ENCODE peak calls at places on chromosomes 5 and 9, in five cellular contexts. V is mammary epithelial cell, R is IMR-90, O is NT2/D1, I is DND-41. Q is an unnamed sample.

GRCh38 chr5:131679911-131680310 is 44.9 kb upstream of the RAPGEF6 start:
- DNase-seq in V (peak; percentile 73), R (peak; percentile 75), O (no peak), I (no peak), Q (peak; percentile 91)

GRCh38 chr9:83432104-83432627 is 106.0 kb downstream of the FRMD3 start:
- DNase-seq in V (no peak), R (no peak), O (peak; percentile 61), I (no peak), Q (peak; percentile 49)

GRCh38 chr5:74612059-74612458 is 28.5 kb downstream of the ENC1 start:
- DNase-seq in V (no peak), R (no peak), O (no peak), I (no peak), Q (no peak)

GRCh38 chr5:113102121-113102531 is 125.5 kb downstream of the DCP2 start:
- DNase-seq in V (peak; percentile 16), R (peak; percentile 50), O (no peak), I (no peak), Q (no peak)

GRCh38 chr9:100020121-100020780 is 78.5 kb downstream of the ERP44 start:
- DNase-seq in V (no peak), R (peak; percentile 65), O (no peak), I (no peak), Q (peak; percentile 77)

GRCh38 chr5:16673241-16673998 is 56.6 kb upstream of the RETREG1 start:
- DNase-seq in V (no peak), R (no peak), O (no peak), I (peak; percentile 40), Q (no peak)

GRCh38 chr5:180207593-180207992 is 1.4 kb downstream of the RASGEF1C start:
- DNase-seq in V (no peak), R (no peak), O (no peak), I (no peak), Q (no peak)

GRCh38 chr5:79025054-79025465 is 40.0 kb upstream of the ARSB start:
- DNase-seq in V (peak; percentile 30), R (peak; percentile 72), O (peak; percentile 57), I (peak; percentile 62), Q (peak; percentile 32)

GRCh38 chr5:180111273-180111695 is 39.7 kb upstream of the RNF130 start:
- DNase-seq in V (no peak), R (no peak), O (no peak), I (no peak), Q (no peak)

GRCh38 chr5:140926211-140926902 is at the start of gene PCDHAC1:
- DNase-seq in V (peak; percentile 70), R (no peak), O (peak; percentile 86), I (no peak), Q (peak; percentile 5)

GRCh38 chr5:122967085-122967484 is 69.4 kb downstream of the PPIC start:
- DNase-seq in V (no peak), R (no peak), O (no peak), I (no peak), Q (no peak)

GRCh38 chr9:112198646-112199045 is 23.5 kb upstream of the SUSD1 start:
- DNase-seq in V (no peak), R (no peak), O (no peak), I (no peak), Q (no peak)

GRCh38 chr5:174793684-174794328 is 69.4 kb downstream of the MSX2 start:
- DNase-seq in V (peak; percentile 36), R (peak; percentile 43), O (peak; percentile 50), I (peak; percentile 7), Q (peak; percentile 22)

GRCh38 chr5:133460172-133460758 is 152.1 kb downstream of the FSTL4 start:
- DNase-seq in V (peak; percentile 20), R (no peak), O (no peak), I (peak; percentile 48), Q (no peak)

GRCh38 chr9:34457266-34458012 is 931 bp downstream of the FAM219A start:
- DNase-seq in V (peak; percentile 66), R (peak; percentile 77), O (peak; percentile 39), I (no peak), Q (peak; percentile 69)

GRCh38 chr9:74887041-74887980 is at the start of gene TRPM6:
- DNase-seq in V (peak; percentile 78), R (peak; percentile 56), O (peak; percentile 42), I (no peak), Q (peak; percentile 61)

GRCh38 chr5:135453613-135454012 is 1.5 kb upstream of the TIFAB start:
- DNase-seq in V (no peak), R (no peak), O (no peak), I (no peak), Q (no peak)

GRCh38 chr9:35406183-35406959 is 83.5 kb upstream of the RUSC2 start:
- DNase-seq in V (no peak), R (no peak), O (peak; percentile 56), I (no peak), Q (no peak)

GRCh38 chr5:31407921-31408714 is 123.8 kb downstream of the DROSHA start:
- DNase-seq in V (peak; percentile 47), R (peak; percentile 38), O (no peak), I (no peak), Q (peak; percentile 38)

GRCh38 chr5:156526081-156527017 is 199.4 kb downstream of the SGCD start:
- DNase-seq in V (no peak), R (peak; percentile 74), O (no peak), I (no peak), Q (no peak)

GRCh38 chr9:108469654-108470053 is 386.1 kb downstream of the ACTL7B start:
- DNase-seq in V (peak; percentile 63), R (peak; percentile 76), O (no peak), I (no peak), Q (peak; percentile 70)

GRCh38 chr9:2493106-2493505 is 128.5 kb upstream of the VLDLR start:
- DNase-seq in V (no peak), R (peak; percentile 65), O (no peak), I (no peak), Q (peak; percentile 18)

GRCh38 chr9:68629042-68629441 is 76.0 kb upstream of the PIP5K1B start:
- DNase-seq in V (no peak), R (no peak), O (no peak), I (no peak), Q (no peak)

GRCh38 chr5:151104795-151105194 is 24.0 kb upstream of the TNIP1 start:
- DNase-seq in V (no peak), R (peak; percentile 43), O (no peak), I (no peak), Q (no peak)

GRCh38 chr5:124452389-124452788 is 294.1 kb downstream of the ZNF608 start:
- DNase-seq in V (peak; percentile 4), R (no peak), O (no peak), I (no peak), Q (no peak)

GRCh38 chr9:124423155-124423554 is 7.9 kb upstream of the PSMB7 start:
- DNase-seq in V (no peak), R (no peak), O (no peak), I (no peak), Q (no peak)

GRCh38 chr9:23829580-23830458 is 3.8 kb upstream of the ELAVL2 start:
- DNase-seq in V (peak; percentile 38), R (peak; percentile 2), O (no peak), I (no peak), Q (no peak)

GRCh38 chr9:133477461-133477860 is 1.4 kb downstream of the SLC2A6 start:
- DNase-seq in V (no peak), R (no peak), O (no peak), I (no peak), Q (no peak)

GRCh38 chr9:133475292-133475941 is 3.5 kb downstream of the SLC2A6 start:
- DNase-seq in V (no peak), R (no peak), O (no peak), I (no peak), Q (no peak)

GRCh38 chr9:133476036-133476435 is 2.9 kb downstream of the SLC2A6 start:
- DNase-seq in V (no peak), R (no peak), O (no peak), I (no peak), Q (no peak)

GRCh38 chr9:133476941-133477340 is 2.0 kb downstream of the SLC2A6 start:
- DNase-seq in V (no peak), R (no peak), O (no peak), I (no peak), Q (no peak)

DNA sequence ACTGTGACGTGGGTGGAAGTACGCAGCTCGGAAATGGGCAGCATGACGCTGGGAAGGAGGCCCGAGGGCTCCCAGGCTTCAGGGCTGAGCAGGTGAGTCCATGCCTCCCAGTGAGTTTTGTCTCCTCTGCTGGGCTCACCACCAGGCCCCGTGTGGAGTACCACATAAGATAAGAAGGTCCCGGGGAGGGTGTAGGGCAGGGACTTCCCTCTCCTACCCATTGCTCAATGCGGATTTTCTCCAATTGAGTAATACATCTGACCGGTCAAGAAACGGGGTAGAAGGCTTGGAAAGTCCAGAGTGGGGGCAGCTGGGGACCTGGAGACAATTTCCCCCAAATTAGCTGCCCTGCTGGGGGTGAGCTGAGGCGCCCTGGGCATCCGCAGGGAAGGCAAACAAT is 2.4 kb downstream of the SLC2A6 start:
- DNase-seq in V (no peak), R (peak; percentile 24), O (no peak), I (no peak), Q (no peak)
- H3K4me3 ChIP-seq in V (no peak overlapping the region), R (no peak overlapping the region), O (no peak overlapping the region), I (no peak overlapping the region), Q (no peak overlapping the region)

GRCh38 chr9:77176686-77177142 is 620 bp upstream of the VPS13A start:
- DNase-seq in V (no peak), R (no peak), O (no peak), I (no peak), Q (no peak)
- H3K9ac ChIP-seq in V (peak overlapping the region; percentile 35), R (peak overlapping the region; percentile 21), O (peak overlapping the region; percentile 68), I (peak overlapping the region; percentile 69), Q (peak overlapping the region; percentile 88)

GRCh38 chr5:18742830-18743229 is 1108.6 kb downstream of the TAF11L14 start:
- DNase-seq in V (no peak), R (no peak), O (no peak), I (no peak), Q (no peak)

GRCh38 chr5:18745591-18745987 is 1111.3 kb downstream of the TAF11L14 start:
- DNase-seq in V (no peak), R (no peak), O (no peak), I (no peak), Q (no peak)

GRCh38 chr5:18744990-18745590 is 1110.8 kb downstream of the TAF11L14 start:
- DNase-seq in V (no peak), R (no peak), O (no peak), I (peak; percentile 67), Q (no peak)

GRCh38 chr5:18744441-18744840 is 1110.2 kb downstream of the TAF11L14 start:
- DNase-seq in V (no peak), R (no peak), O (no peak), I (peak; percentile 24), Q (no peak)

DNA sequence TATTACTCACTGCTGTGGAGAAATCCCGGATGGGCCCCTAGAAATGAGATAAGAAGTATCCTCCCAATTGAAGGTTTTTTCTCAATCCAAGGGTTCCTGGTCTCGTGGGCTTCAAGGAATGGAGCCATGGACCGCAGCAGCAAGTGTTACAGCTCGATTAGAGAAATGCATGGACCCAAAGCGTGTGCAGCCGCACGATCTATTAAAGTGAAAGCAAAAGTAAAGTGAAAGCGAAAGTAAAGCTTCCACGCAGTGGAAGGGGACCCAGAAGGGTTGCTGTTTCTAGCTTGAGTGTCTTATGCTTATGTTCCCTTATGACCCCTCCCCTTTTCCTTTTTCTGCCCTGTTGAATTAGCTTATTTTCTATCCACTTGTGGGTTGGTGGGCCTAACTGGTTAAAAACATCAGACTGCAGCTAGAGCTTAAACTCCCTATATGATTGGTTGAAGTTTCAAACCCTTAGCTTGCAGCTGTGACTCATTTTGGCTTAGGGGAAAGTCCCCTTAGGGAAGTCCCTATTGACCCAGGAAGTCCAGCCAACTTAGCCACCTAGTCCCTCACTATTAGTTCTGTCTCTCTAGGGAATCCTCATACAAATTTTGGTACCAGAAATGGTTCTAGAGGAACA is 1111.8 kb downstream of the TAF11L14 start:
- DNase-seq in V (peak; percentile 8), R (no peak), O (no peak), I (peak; percentile 77), Q (no peak)
- H3K4me3 ChIP-seq in V (no peak overlapping the region), R (no peak overlapping the region), O (no peak overlapping the region), I (peak overlapping the region; percentile 73), Q (no peak overlapping the region)

GRCh38 chr5:14428302-14429081 is 153.1 kb upstream of the OTULINL start:
- DNase-seq in V (peak; percentile 34), R (peak; percentile 70), O (no peak), I (no peak), Q (peak; percentile 72)
- H3K9ac ChIP-seq in V (no peak overlapping the region), R (no peak overlapping the region), O (no peak overlapping the region), I (no peak overlapping the region), Q (peak overlapping the region; percentile 70)

Q was measured in astrocyte.